ENCODE peak calls at places on chromosomes 13 and 19, in eight cellular contexts. I is GM23248, X is WTC11, P is posterior cingulate gyrus, F is ascending aorta, K is GM04503, G is NCI-H345, J is T-cell. D is an unnamed sample.

GRCh38 chr19:55491546-55492360 is 3.5 kb downstream of the SSC5D start:
- DNase-seq in J (no peak), K (no peak), X (no peak), I (no peak), P (no peak), G (no peak), F (no peak), D (no peak)

GRCh38 chr13:40874138-40874776 is 84.8 kb downstream of the SLC25A15 start:
- DNase-seq in P (no peak), J (no peak), G (no peak), I (no peak), F (no peak), X (no peak), K (no peak), D (no peak)

GRCh38 chr19:13796301-13797057 is 1.2 kb downstream of the ZSWIM4 start:
- DNase-seq in I (peak), J (no peak), X (peak), G (no peak), F (peak), K (peak), P (no peak), D (peak)

GRCh38 chr13:48784906-48785555 is 131.3 kb downstream of the CYSLTR2 start:
- DNase-seq in X (no peak), I (no peak), F (no peak), K (no peak), G (no peak), J (no peak), P (no peak), D (no peak)

GRCh38 chr19:10769533-10770491 is 51.9 kb downstream of the DNM2 start:
- DNase-seq in X (no peak), G (no peak), I (peak), F (no peak), K (no peak), J (peak), P (no peak), D (no peak)

GRCh38 chr13:27510082-27510481 is 59.7 kb upstream of the MTIF3 start:
- DNase-seq in K (no peak), X (no peak), G (peak), P (no peak), F (no peak), J (no peak), I (no peak), D (no peak)

GRCh38 chr13:74246398-74246975 is 112.3 kb upstream of the KLF12 start:
- DNase-seq in F (no peak), K (no peak), G (no peak), J (no peak), P (no peak), X (no peak), I (peak), D (no peak)

GRCh38 chr13:94966380-94966779 is 254.0 kb upstream of the SOX21 start:
- DNase-seq in G (peak), I (no peak), K (no peak), X (no peak), J (no peak), P (no peak), F (no peak), D (no peak)

GRCh38 chr13:67383358-67383757 is 153.2 kb upstream of the PCDH9 start:
- DNase-seq in G (peak), J (no peak), F (no peak), K (no peak), X (no peak), I (no peak), P (no peak), D (no peak)

GRCh38 chr13:75830842-75831241 is 194.7 kb downstream of the LMO7 start:
- DNase-seq in F (no peak), K (peak), J (no peak), G (no peak), I (peak), X (no peak), P (no peak), D (no peak)

GRCh38 chr19:21256722-21257121 is 72.5 kb downstream of the ZNF708 start:
- DNase-seq in G (no peak), K (no peak), I (peak), F (no peak), J (no peak), P (no peak), X (peak), D (no peak)

D was measured in epithelial cell of proximal tubule.